ENCODE peak calls at places on chromosomes 16 and 17, in six cellular contexts. T, Z, M, X, U and P are unnamed samples.

GRCh38 chr17:51461578-51462004 is 201.2 kb downstream of the UTP18 start:
- DNase-seq in T (peak), Z (no peak), M (peak), X (peak), U (peak), P (peak)

GRCh38 chr17:21218101-21218500 is 4.1 kb upstream of the TMEM11 start:
- DNase-seq in T (no peak), Z (no peak), M (no peak), X (no peak), U (no peak), P (peak)

GRCh38 chr16:29804455-29805231 is 1.7 kb upstream of the MAZ start:
- DNase-seq in T (no peak), Z (no peak), M (no peak), X (peak), U (no peak), P (no peak)

GRCh38 chr16:89711601-89712475 is 8.9 kb downstream of the VPS9D1 start:
- DNase-seq in T (peak), Z (no peak), M (peak), X (peak), U (no peak), P (peak)

GRCh38 chr17:38577244-38577643 is 28.5 kb downstream of the SRCIN1 start:
- DNase-seq in T (no peak), Z (no peak), M (no peak), X (no peak), U (no peak), P (no peak)

GRCh38 chr16:27717726-27718125 is 167.8 kb downstream of the KATNIP start:
- DNase-seq in T (no peak), Z (no peak), M (no peak), X (no peak), U (no peak), P (no peak)

GRCh38 chr17:38701504-38702165 is 3.4 kb upstream of the MLLT6 start:
- DNase-seq in T (peak), Z (peak), M (peak), X (peak), U (peak), P (no peak)

GRCh38 chr16:89383095-89384003 is 107.0 kb downstream of the ANKRD11 start:
- DNase-seq in T (no peak), Z (no peak), M (peak), X (peak), U (peak), P (peak)

GRCh38 chr17:10063730-10064221 is 134.6 kb downstream of the GAS7 start:
- DNase-seq in T (no peak), Z (peak), M (peak), X (no peak), U (no peak), P (no peak)

GRCh38 chr16:75305364-75306101 is 54.1 kb upstream of the BCAR1 start:
- DNase-seq in T (peak), Z (peak), M (peak), X (peak), U (peak), P (peak)

GRCh38 chr16:27829975-27830374 is 233.5 kb downstream of the GSG1L start:
- DNase-seq in T (no peak), Z (no peak), M (no peak), X (no peak), U (no peak), P (no peak)

GRCh38 chr17:4105232-4105631 is 37.6 kb downstream of the ZZEF1 start:
- DNase-seq in T (no peak), Z (no peak), M (no peak), X (no peak), U (no peak), P (no peak)

GRCh38 chr16:82992826-82993225 is 366.1 kb downstream of the CDH13 start:
- DNase-seq in T (no peak), Z (no peak), M (no peak), X (no peak), U (no peak), P (no peak)

GRCh38 chr17:8254881-8255280 is 5.8 kb downstream of the PFAS start:
- DNase-seq in T (no peak), Z (no peak), M (no peak), X (no peak), U (no peak), P (no peak)

GRCh38 chr16:87715231-87715630 is 50.6 kb downstream of the KLHDC4 start:
- DNase-seq in T (no peak), Z (no peak), M (no peak), X (no peak), U (no peak), P (no peak)

GRCh38 chr17:15261818-15262290 is 3.3 kb downstream of the PMP22 start:
- DNase-seq in T (peak), Z (no peak), M (no peak), X (no peak), U (no peak), P (no peak)

GRCh38 chr16:78932395-78932794 is 668.1 kb downstream of the MAF start:
- DNase-seq in T (no peak), Z (no peak), M (no peak), X (no peak), U (no peak), P (no peak)

GRCh38 chr17:51687887-51688286 is 427.5 kb downstream of the UTP18 start:
- DNase-seq in T (no peak), Z (no peak), M (no peak), X (no peak), U (no peak), P (no peak)

GRCh38 chr16:82609140-82609539 is 17.6 kb upstream of the CDH13 start:
- DNase-seq in T (no peak), Z (no peak), M (no peak), X (no peak), U (no peak), P (no peak)

GRCh38 chr16:81238296-81239011 is at the start of gene BCO1:
- DNase-seq in T (peak), Z (no peak), M (peak), X (no peak), U (peak), P (no peak)

GRCh38 chr17:7479389-7480192 is at the start of gene ZBTB4:
- DNase-seq in T (peak), Z (no peak), M (peak), X (peak), U (peak), P (peak)

GRCh38 chr16:540645-541340 is 13.3 kb downstream of the CAPN15 start:
- DNase-seq in T (no peak), Z (no peak), M (no peak), X (no peak), U (no peak), P (no peak)

DNA sequence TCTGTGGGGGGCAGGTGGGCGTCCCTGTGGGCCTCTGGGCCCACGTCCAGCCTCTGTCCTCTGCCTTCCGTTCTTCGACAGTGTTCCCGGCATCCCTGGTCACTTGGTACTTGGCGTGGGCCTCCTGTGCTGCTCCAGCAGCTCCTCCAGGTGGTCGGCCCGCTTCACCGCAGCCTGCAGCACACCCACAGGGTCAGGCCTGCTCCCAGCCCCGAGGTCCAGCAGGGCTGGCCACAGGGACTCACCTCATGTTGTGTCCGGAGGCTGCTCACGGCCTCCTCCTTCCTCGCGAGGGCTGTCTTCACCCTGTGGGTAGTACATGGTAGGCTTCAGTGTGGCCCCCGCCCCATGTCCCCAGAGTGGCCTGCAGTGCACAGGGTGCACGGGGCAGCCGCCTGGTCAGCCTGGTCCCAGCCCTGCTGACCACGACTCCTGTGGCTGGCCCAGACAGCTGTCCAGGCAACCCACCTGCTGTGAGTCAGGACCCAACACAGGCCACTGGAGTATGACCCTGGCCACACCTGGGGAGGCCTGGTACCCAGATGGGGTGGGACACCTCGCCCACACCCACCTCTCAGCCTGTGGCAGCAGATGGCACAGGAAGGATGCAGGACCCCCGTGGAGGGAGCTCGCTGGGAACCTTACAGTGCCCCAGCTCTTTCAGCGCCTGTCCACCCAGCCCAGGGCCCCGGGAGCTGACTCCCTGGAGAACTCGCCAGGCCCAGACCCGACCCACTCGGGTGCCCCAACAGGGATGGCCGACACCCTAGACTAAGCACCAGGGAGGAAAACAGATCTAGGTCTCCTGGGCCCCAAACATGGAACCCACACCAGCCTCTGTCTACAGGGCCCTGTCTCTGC is 23.9 kb upstream of the AATK start:
- DNase-seq in T (peak), Z (no peak), M (no peak), X (no peak), U (peak), P (peak)
- TF ChIP-seq SMC3 in T (peak), Z (no peak), M (no peak), X (no peak), U (peak), P (peak)

GRCh38 chr17:79503440-79503839 is 107.4 kb downstream of the RBFOX3 start:
- DNase-seq in T (no peak), Z (no peak), M (no peak), X (no peak), U (no peak), P (no peak)
- TF ChIP-seq SMC3 in T (no peak), Z (no peak), M (no peak), X (no peak), U (no peak), P (no peak)

DNA sequence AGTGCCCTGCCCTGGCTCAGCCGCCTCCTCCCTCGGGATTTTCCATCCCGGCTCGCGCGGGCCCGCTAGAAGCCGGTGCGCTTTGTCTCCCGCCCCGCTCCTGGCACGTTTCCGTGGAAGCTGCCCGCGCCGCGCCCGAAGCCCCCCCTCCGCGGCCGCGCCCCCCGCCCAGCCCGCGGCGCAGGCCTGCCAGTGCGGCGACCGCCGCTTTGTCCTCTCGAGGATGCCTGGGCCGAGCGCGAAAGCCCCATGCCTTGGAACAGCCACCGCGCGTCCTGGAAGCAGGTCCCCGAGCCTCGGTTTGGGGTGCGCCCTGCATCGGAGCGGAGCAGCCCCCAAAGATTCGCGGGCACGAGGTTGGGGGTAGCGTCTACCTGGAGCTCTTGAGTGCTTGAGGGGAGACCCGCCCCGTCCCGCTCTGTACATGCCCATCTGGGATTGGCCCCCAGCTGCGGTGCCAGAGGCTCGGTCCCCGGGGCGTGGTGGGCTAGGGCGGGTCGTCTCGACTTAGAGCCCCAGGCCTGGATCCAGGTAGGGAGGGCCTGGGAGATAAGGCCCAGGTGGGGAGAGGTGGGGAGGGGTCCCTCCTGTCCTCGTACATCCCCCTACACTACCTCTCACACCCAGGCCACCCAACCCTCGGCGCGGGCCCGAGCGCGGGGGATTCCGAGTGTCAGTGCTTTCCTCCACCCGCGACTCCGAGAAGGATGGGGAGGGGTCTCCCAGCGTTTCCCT is 1.2 kb downstream of the SMPD3 start:
- DNase-seq in T (no peak), Z (no peak), M (no peak), X (no peak), U (no peak), P (peak)
- TF ChIP-seq SMC3 in T (no peak), Z (no peak), M (no peak), X (no peak), U (no peak), P (no peak)

DNA sequence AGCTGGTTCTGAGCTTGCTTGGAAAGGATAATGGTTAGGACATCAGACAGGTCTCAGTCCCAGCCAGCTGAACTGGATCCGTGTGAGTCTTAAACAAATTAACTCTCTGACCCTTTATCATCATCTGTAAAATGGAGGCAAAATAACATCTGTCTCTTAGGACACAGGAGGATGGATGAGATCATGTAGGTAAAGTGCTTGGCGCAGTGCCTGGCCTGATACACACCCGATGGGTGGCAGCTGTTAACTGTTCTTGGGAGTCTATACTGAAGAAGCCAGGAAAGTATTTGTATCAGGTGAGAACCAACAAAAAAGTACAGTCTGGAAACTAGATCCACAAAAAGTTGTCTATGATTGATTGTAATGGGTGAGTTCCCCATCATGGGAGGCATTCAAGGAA is 188.6 kb downstream of the C16orf78 start:
- DNase-seq in T (no peak), Z (no peak), M (no peak), X (no peak), U (no peak), P (no peak)
- TF ChIP-seq SMC3 in T (no peak), Z (no peak), M (no peak), X (no peak), U (no peak), P (no peak)

DNA sequence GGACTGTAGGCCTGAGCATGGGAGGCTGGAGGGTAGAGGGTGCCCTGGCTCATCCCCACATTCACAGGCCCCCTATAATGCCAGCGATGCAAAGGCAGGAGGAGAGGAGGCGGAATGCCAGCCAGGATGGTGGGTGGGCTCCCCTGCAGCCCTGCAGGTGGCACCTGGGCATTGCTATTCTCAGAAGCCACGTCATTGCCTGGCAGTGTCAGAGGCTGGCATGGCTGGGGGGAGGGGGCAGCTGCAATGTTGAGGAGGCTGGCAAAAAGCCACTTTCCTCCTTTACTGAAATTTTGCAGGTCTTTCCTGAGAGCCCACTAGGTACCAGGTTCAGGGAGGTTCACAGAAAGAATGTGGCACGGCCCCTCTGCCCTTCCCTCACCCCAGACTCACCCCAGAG is 36.2 kb downstream of the RAB11FIP4 start:
- DNase-seq in T (no peak), Z (no peak), M (no peak), X (no peak), U (no peak), P (no peak)
- TF ChIP-seq SMC3 in T (no peak), Z (no peak), M (no peak), X (no peak), U (no peak), P (no peak)

GRCh38 chr17:72176516-72176851 is 55.7 kb downstream of the SOX9 start:
- DNase-seq in T (no peak), Z (no peak), M (no peak), X (no peak), U (no peak), P (no peak)
- TF ChIP-seq SMC3 in T (no peak), Z (no peak), M (no peak), X (no peak), U (no peak), P (no peak)

DNA sequence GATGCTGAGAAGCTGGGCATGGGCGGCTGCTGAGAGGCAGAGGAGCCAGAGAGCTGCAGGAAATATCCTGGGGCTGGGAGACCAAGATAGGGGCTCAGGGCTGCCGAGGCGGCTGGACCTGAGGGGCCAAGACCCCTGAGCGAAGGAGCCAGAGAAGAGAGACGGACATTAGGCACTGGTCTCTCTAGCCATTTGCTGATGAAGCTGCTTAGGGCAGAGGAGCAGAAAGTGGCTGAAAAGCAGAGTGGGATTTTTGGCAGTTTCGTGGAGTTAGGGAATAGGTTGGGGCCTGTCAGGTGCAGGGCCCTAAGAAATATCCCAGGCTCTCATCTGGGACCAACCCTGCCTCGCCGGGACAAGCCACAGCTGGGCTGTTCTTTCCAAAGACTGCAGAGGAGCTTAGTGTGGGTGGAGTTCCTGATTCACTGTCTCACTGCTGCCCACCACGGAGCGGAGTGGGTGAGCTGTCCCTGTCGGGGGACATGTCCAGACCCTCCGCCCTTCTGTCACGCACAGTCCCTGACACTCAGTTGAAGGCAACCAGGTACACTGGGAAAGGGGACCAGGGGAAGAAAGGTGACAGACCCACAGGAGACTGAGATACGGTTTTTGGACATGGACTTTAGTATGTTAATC is 11.3 kb upstream of the DNASE1 start:
- DNase-seq in T (no peak), Z (no peak), M (no peak), X (peak), U (no peak), P (peak)
- TF ChIP-seq SMC3 in T (no peak), Z (no peak), M (no peak), X (no peak), U (no peak), P (no peak)

GRCh38 chr16:19639986-19640421 is 78.0 kb downstream of the KNOP1 start:
- DNase-seq in T (no peak), Z (no peak), M (no peak), X (no peak), U (no peak), P (no peak)

GRCh38 chr16:19649980-19650379 is 68.0 kb downstream of the KNOP1 start:
- DNase-seq in T (no peak), Z (no peak), M (no peak), X (no peak), U (no peak), P (no peak)

GRCh38 chr16:19645557-19645981 is 72.5 kb downstream of the KNOP1 start:
- DNase-seq in T (no peak), Z (no peak), M (peak), X (no peak), U (no peak), P (no peak)

DNA sequence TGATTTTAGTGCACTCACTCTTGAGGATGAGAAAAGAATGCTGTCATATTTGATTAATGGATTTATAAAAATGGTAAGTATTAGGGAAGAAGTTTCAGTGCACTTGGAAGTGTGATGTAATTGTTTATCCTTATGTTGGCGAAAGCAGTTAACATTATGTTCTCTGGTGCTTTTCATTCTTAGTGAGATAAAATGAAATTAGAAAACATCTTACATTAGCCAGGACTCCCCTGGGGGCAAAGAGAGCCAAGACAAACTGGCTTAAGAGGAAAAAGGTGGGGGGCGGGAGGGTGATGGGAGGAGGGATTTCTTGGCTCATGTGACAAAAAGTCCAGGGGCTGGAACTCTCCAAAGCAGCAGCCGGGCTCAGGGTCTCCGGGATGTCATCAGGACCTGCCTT is 73.2 kb downstream of the KNOP1 start:
- DNase-seq in T (no peak), Z (no peak), M (peak), X (no peak), U (no peak), P (peak)
- TF ChIP-seq SMC3 in T (no peak), Z (no peak), M (no peak), X (no peak), U (no peak), P (no peak)

DNA sequence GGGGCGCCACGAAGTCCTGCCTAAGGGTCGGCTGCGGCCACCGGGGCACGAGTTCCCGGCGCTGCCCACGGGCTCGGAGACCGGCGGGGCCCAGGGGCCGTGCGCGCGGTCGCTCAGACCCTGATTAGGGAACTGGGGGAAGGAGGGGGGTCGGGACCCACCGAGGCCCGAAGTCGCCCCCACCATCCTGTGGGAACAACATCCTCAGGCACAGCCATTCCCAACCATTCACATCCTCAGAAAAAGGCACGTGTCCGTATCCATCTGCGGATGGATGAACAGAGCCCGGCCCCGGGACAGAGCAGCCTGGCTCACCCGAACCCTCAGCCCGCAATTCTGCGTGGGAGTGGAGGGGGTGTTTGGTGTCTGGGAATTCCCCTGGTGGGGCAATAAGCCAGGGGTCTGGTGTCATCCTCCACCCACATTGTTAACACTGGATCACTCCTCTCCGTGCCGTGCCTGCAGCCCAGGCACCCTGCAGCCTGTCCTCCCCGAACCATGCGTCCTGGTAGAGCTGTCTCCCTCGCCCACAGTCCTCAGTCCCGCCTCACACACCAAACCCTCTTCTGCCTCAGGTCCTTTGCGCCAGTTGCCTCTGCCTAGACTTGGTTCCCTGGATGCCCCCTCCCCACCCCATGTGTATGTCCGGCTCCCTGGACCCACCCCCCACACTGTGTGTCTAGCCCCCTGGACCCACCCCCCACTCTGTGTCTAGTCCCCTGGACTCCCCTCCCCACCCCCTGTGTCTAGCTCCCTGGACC is 789 bp upstream of the CCDC57 start:
- DNase-seq in T (peak), Z (no peak), M (peak), X (peak), U (peak), P (peak)
- TF ChIP-seq SMC3 in T (no peak), Z (no peak), M (no peak), X (no peak), U (no peak), P (no peak)

GRCh38 chr16:57682809-57683318 is 11.7 kb upstream of the DRC7 start:
- DNase-seq in T (no peak), Z (no peak), M (no peak), X (no peak), U (no peak), P (no peak)
- TF ChIP-seq SMC3 in T (no peak), Z (no peak), M (no peak), X (no peak), U (no peak), P (no peak)